ENCODE peak calls at places on chromosome 7, in ten cellular contexts. Y is H1, X is mesothelial cell of epicardium, C is fibroblast of gingiva, B is hypothalamus, U is MM.1S, Q is T-cell, E is NB4, J is amniotic stem cell, D is NCI-H460. I is an unnamed sample.

GRCh38 chr7:44145969-44146897 is 5.1 kb upstream of the MYL7 start:
- DNase-seq in Y (peak; percentile 76), X (peak; percentile 65), C (peak; percentile 58), B (peak; percentile 26), U (peak; percentile 44), Q (peak; percentile 44), E (peak; percentile 49), J (no peak), D (peak; percentile 20), I (no peak)

GRCh38 chr7:129729511-129729910 is 118.0 kb downstream of the NRF1 start:
- DNase-seq in Y (no peak), X (no peak), C (no peak), B (no peak), U (no peak), Q (no peak), E (no peak), J (no peak), D (no peak), I (no peak)

GRCh38 chr7:148535227-148535626 is 55.3 kb upstream of the C7orf33 start:
- DNase-seq in Y (no peak), X (no peak), C (no peak), B (no peak), U (peak; percentile 80), Q (no peak), E (peak; percentile 51), J (no peak), D (no peak), I (no peak)

GRCh38 chr7:18906901-18907300 is 210.5 kb downstream of the TWIST1 start:
- DNase-seq in Y (no peak), X (no peak), C (no peak), B (no peak), U (no peak), Q (no peak), E (no peak), J (no peak), D (no peak), I (no peak)

GRCh38 chr7:33832326-33832725 is 73.0 kb upstream of the BMPER start:
- DNase-seq in Y (no peak), X (no peak), C (peak; percentile 71), B (no peak), U (no peak), Q (no peak), E (no peak), J (no peak), D (no peak), I (no peak)

GRCh38 chr7:69800495-69800894 is 202.2 kb downstream of the AUTS2 start:
- DNase-seq in Y (peak; percentile 17), X (no peak), C (no peak), B (no peak), U (no peak), Q (no peak), E (peak; percentile 20), J (no peak), D (peak; percentile 24), I (no peak)

GRCh38 chr7:112173214-112173905 is 32.8 kb downstream of the DOCK4 start:
- DNase-seq in Y (no peak), X (no peak), C (peak; percentile 14), B (no peak), U (no peak), Q (no peak), E (no peak), J (no peak), D (no peak), I (peak; percentile 82)

GRCh38 chr7:70303309-70303708 is 705.0 kb downstream of the AUTS2 start:
- DNase-seq in Y (no peak), X (no peak), C (no peak), B (no peak), U (peak; percentile 32), Q (no peak), E (no peak), J (no peak), D (no peak), I (no peak)

GRCh38 chr7:102236592-102237287 is 49.9 kb upstream of the SH2B2 start:
- DNase-seq in Y (peak; percentile 13), X (peak; percentile 40), C (peak; percentile 52), B (peak; percentile 16), U (peak; percentile 46), Q (peak; percentile 6), E (peak; percentile 79), J (no peak), D (peak; percentile 70), I (peak; percentile 78)

GRCh38 chr7:155141562-155141961 is 71.4 kb downstream of the HTR5A start:
- DNase-seq in Y (no peak), X (no peak), C (no peak), B (no peak), U (no peak), Q (no peak), E (no peak), J (no peak), D (no peak), I (no peak)